ENCODE peak calls at places on chromosomes 4 and X, in five cellular contexts. J, O, N, Y and C are unnamed samples. For H3K4me1, the result is how much of the 10 kb centered on the place peaks cover.

GRCh38 chr4:38055566-38055965 is 95.4 kb downstream of the PTTG2 start:
- DNase-seq in J (no peak), O (no peak), N (no peak), Y (no peak), C (no peak)

GRCh38 chrX:2572740-2573139 is 72.0 kb upstream of the DHRSX start:
- DNase-seq in J (no peak), O (no peak), N (no peak), Y (no peak), C (no peak)

GRCh38 chrX:65697915-65698796 is 30.7 kb downstream of the MSN start:
- DNase-seq in J (no peak), O (peak), N (no peak), Y (no peak), C (no peak)

GRCh38 chr4:27807207-27807606 is 946.6 kb downstream of the STIM2 start:
- DNase-seq in J (no peak), O (no peak), N (no peak), Y (no peak), C (no peak)

GRCh38 chrX:68686684-68687045 is 39.2 kb downstream of the STARD8 start:
- DNase-seq in J (peak), O (no peak), N (no peak), Y (peak), C (no peak)

GRCh38 chr4:137420901-137421384 is 111.4 kb downstream of the PCDH18 start:
- DNase-seq in J (no peak), O (peak), N (peak), Y (no peak), C (no peak)

GRCh38 chr4:154164931-154165839 is 326.4 kb downstream of the DCHS2 start:
- DNase-seq in J (no peak), O (no peak), N (peak), Y (no peak), C (no peak)

GRCh38 chr4:13733817-13734216 is 106.3 kb upstream of the BOD1L1 start:
- DNase-seq in J (no peak), O (no peak), N (no peak), Y (no peak), C (no peak)

GRCh38 chr4:89196745-89197144 is 85.4 kb downstream of the TIGD2 start:
- DNase-seq in J (no peak), O (no peak), N (no peak), Y (no peak), C (no peak)

GRCh38 chrX:12741416-12741815 is 49.8 kb upstream of the PRPS2 start:
- DNase-seq in J (no peak), O (no peak), N (peak), Y (no peak), C (no peak)

GRCh38 chr4:129545599-129546278 is 449.8 kb downstream of the C4orf33 start:
- DNase-seq in J (peak), O (peak), N (peak), Y (peak), C (peak)

GRCh38 chr4:114091546-114091945 is 112.1 kb upstream of the ARSJ start:
- DNase-seq in J (no peak), O (no peak), N (no peak), Y (no peak), C (no peak)

GRCh38 chr4:38026138-38026740 is 66.0 kb downstream of the PTTG2 start:
- DNase-seq in J (peak), O (no peak), N (no peak), Y (peak), C (no peak)

GRCh38 chrX:74259879-74260491 is 44.0 kb upstream of the ZCCHC13 start:
- DNase-seq in J (no peak), O (no peak), N (no peak), Y (no peak), C (no peak)

GRCh38 chrX:80808854-80809493 is 703 bp downstream of the BRWD3 start:
- DNase-seq in J (peak), O (peak), N (peak), Y (peak), C (peak)

GRCh38 chr4:161714928-161715327 is 448.9 kb downstream of the FSTL5 start:
- DNase-seq in J (no peak), O (no peak), N (no peak), Y (no peak), C (no peak)

DNA sequence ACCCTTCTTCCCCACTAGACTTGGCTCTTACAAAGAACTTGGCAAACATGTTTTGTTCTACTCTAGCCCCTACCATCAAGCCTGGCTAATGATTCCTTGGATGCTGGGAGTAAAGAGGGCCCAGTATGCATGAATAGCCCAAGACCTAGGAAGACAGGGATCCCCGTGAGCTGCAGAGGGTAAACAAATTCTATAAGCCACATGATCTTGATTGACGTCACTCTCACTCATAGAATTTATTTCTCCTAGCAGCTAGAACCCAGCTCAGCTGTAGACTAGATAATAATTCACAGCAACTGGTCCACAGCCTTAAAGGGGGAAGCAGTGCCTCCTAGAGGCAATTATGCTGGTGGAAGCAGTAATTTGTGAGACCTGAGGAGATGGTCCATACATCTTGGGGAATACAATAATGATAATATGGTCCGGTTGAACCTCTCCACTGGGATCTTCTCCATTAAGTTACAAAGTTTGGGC is 16.1 kb upstream of the USO1 start:
- DNase-seq in J (no peak), O (no peak), N (no peak), Y (no peak), C (no peak)
- TF ChIP-seq CTCF in J (no peak), O (no peak), N (no peak), Y (no peak), C (peak)

GRCh38 chr4:185772391-185773093 is 39.5 kb downstream of the SORBS2 start:
- DNase-seq in J (no peak), O (no peak), N (no peak), Y (no peak), C (no peak)

GRCh38 chr4:185775792-185776555 is 36.0 kb downstream of the SORBS2 start:
- DNase-seq in J (no peak), O (no peak), N (no peak), Y (no peak), C (no peak)

GRCh38 chr4:185773419-185773818 is 38.6 kb downstream of the SORBS2 start:
- DNase-seq in J (peak), O (no peak), N (no peak), Y (peak), C (no peak)

GRCh38 chr4:185774815-185775684 is 36.9 kb downstream of the SORBS2 start:
- DNase-seq in J (no peak), O (no peak), N (no peak), Y (no peak), C (no peak)

DNA sequence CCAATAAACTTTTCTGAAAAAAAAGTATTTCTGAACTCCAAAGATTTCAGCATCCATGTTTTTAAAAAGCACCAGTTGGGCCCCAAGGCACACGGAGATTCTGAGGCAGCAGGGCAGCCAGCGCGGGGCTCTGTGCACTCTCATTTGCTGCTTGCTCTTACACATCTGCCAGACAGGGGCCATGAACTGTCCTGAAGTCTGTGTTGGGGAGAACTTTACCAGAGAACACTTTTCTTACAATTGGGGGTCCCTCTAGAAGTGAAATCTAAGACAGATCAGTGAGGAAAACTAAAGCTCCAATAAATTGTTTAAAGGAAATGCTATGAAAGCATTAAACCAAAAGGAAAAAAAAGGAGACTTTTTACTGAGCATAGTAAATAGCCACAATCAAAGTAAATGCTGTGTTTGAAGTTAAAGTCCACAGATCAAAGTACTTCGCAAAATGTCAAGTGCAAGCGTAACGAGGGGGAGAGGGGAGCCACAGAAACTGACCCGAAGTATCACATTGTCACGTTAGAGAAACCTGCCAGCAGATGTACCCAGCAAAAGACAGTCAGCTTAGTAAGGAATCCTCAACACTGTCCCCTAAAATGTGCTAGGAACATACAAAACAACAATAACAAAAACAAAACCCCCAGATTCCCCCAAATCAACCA is 37.8 kb downstream of the SORBS2 start:
- DNase-seq in J (no peak), O (no peak), N (no peak), Y (no peak), C (no peak)
- H3K4me1 ChIP-seq in J (under half), O (under half), N (under half), Y (under half), C (under half)

GRCh38 chr4:183807420-183808101 is 97.5 kb upstream of the STOX2 start:
- DNase-seq in J (no peak), O (no peak), N (no peak), Y (no peak), C (no peak)
- H3K27ac ChIP-seq in J (peak), O (peak), N (no peak), Y (peak), C (peak)

DNA sequence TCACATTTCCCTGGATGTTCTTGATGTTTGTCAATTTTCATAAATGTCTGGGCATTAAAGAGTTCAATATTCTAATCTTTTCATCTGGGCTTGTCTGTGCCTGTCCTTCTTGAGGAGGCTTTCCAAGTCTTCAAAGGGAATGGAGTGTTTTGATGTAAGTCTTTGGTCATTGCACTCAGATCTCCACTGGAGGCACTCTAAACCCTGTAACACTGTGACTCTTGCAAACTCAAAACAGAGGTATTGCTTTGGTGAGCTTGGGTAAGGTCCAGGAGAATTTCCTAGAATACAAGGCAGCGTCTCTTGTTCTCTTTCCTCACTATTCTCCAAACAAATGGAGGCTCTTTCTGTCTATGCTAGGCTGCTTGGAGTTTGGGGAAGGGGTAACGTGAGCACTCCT is 1118.1 kb upstream of the PABPC4L start:
- DNase-seq in J (no peak), O (no peak), N (no peak), Y (no peak), C (no peak)
- TF ChIP-seq CTCF in J (no peak), O (no peak), N (peak), Y (no peak), C (no peak)

GRCh38 chr4:87476934-87477333 is 52.2 kb downstream of the SPARCL1 start:
- DNase-seq in J (no peak), O (no peak), N (no peak), Y (no peak), C (no peak)

GRCh38 chr4:87478732-87479250 is 50.4 kb downstream of the SPARCL1 start:
- DNase-seq in J (no peak), O (no peak), N (no peak), Y (no peak), C (no peak)

GRCh38 chr4:87481342-87481741 is 47.8 kb downstream of the SPARCL1 start:
- DNase-seq in J (no peak), O (no peak), N (no peak), Y (no peak), C (no peak)
- H3K4me1 ChIP-seq in J (under half), O (under half), N (under half), Y (under half), C (under half)